ENCODE peak calls at places on chromosomes 4 and X, in ten cellular contexts. J is K562, N is endothelial cell of umbilical vein, G is stomach, Y is Panc1, C is HCT116, L is H1, X is transverse colon, F is spleen, W is breast epithelium. V is an unnamed sample.

GRCh38 chr4:56209767-56210166 is 177.5 kb downstream of the AASDH start:
- DNase-seq in J (no peak), N (no peak), G (no peak), Y (no peak), C (no peak), L (no peak), X (no peak), F (no peak), W (no peak), V (no peak)

GRCh38 chr4:142416711-142417275 is 429.3 kb downstream of the INPP4B start:
- DNase-seq in J (no peak), N (peak), G (no peak), Y (no peak), C (no peak), L (no peak), X (no peak), F (no peak), W (no peak), V (no peak)

GRCh38 chr4:149280886-149281285 is 534.8 kb downstream of the IQCM start:
- DNase-seq in J (no peak), N (no peak), G (no peak), Y (no peak), C (no peak), L (no peak), X (no peak), F (no peak), W (no peak), V (no peak)

GRCh38 chr4:112167790-112168189 is 22.5 kb downstream of the FAM241A start:
- DNase-seq in J (no peak), N (no peak), G (no peak), Y (no peak), C (no peak), L (no peak), X (no peak), F (no peak), W (no peak), V (no peak)

GRCh38 chrX:103536071-103536470 is 16.8 kb upstream of the RAB40A start:
- DNase-seq in J (no peak), N (no peak), G (no peak), Y (no peak), C (no peak), L (no peak), X (no peak), F (no peak), W (no peak), V (no peak)

GRCh38 chr4:158822348-158822747 is 53.5 kb downstream of the FNIP2 start:
- DNase-seq in J (no peak), N (no peak), G (no peak), Y (no peak), C (no peak), L (no peak), X (no peak), F (no peak), W (no peak), V (no peak)

GRCh38 chr4:7926822-7927221 is 12.8 kb downstream of the AFAP1 start:
- DNase-seq in J (no peak), N (no peak), G (no peak), Y (no peak), C (no peak), L (no peak), X (no peak), F (no peak), W (no peak), V (no peak)

GRCh38 chr4:36414248-36414647 is 132.8 kb downstream of the DTHD1 start:
- DNase-seq in J (no peak), N (no peak), G (no peak), Y (no peak), C (no peak), L (no peak), X (no peak), F (no peak), W (no peak), V (no peak)

GRCh38 chr4:87848622-87849351 is 16.0 kb downstream of the MEPE start:
- DNase-seq in J (peak), N (peak), G (peak), Y (no peak), C (peak), L (no peak), X (peak), F (no peak), W (no peak), V (peak)

GRCh38 chr4:14446311-14446710 is 556.0 kb upstream of the CPEB2 start:
- DNase-seq in J (no peak), N (no peak), G (no peak), Y (no peak), C (no peak), L (no peak), X (no peak), F (no peak), W (no peak), V (no peak)

GRCh38 chr4:27692098-27692679 is 831.5 kb downstream of the STIM2 start:
- DNase-seq in J (peak), N (peak), G (no peak), Y (peak), C (peak), L (no peak), X (no peak), F (peak), W (no peak), V (no peak)

GRCh38 chr4:170591076-170591475 is 501.3 kb upstream of the AADAT start:
- DNase-seq in J (no peak), N (no peak), G (no peak), Y (no peak), C (no peak), L (no peak), X (no peak), F (no peak), W (no peak), V (no peak)

GRCh38 chr4:1357356-1358248 is 10.6 kb downstream of the UVSSA start:
- DNase-seq in J (no peak), N (no peak), G (no peak), Y (no peak), C (no peak), L (no peak), X (no peak), F (no peak), W (no peak), V (no peak)

GRCh38 chr4:88939697-88940096 is 117.3 kb downstream of the FAM13A start:
- DNase-seq in J (no peak), N (no peak), G (no peak), Y (no peak), C (no peak), L (no peak), X (no peak), F (no peak), W (no peak), V (no peak)

GRCh38 chr4:174324725-174325124 is 41.0 kb downstream of the CEP44 start:
- DNase-seq in J (peak), N (no peak), G (no peak), Y (no peak), C (no peak), L (no peak), X (no peak), F (no peak), W (no peak), V (no peak)

GRCh38 chr4:184028571-184028996 is 123.5 kb downstream of the STOX2 start:
- DNase-seq in J (no peak), N (no peak), G (no peak), Y (no peak), C (no peak), L (no peak), X (no peak), F (peak), W (no peak), V (peak)

GRCh38 chr4:94305468-94306225 is 37.0 kb downstream of the HPGDS start:
- DNase-seq in J (peak), N (no peak), G (no peak), Y (no peak), C (no peak), L (no peak), X (no peak), F (no peak), W (no peak), V (no peak)

GRCh38 chrX:3348191-3348590 is 1.7 kb upstream of the MXRA5 start:
- DNase-seq in J (no peak), N (no peak), G (no peak), Y (no peak), C (no peak), L (no peak), X (no peak), F (no peak), W (no peak), V (no peak)

GRCh38 chr4:2261110-2261852 is 628 bp downstream of the MXD4 start:
- DNase-seq in J (peak), N (peak), G (peak), Y (no peak), C (no peak), L (no peak), X (peak), F (peak), W (peak), V (peak)

GRCh38 chrX:19579485-19579884 is 64.2 kb upstream of the MAP3K15 start:
- DNase-seq in J (peak), N (peak), G (no peak), Y (no peak), C (no peak), L (no peak), X (no peak), F (no peak), W (no peak), V (no peak)

GRCh38 chrX:67328496-67328895 is 215.3 kb upstream of the AR start:
- DNase-seq in J (no peak), N (no peak), G (no peak), Y (no peak), C (no peak), L (no peak), X (no peak), F (no peak), W (no peak), V (peak)

GRCh38 chr4:75844151-75844662 is 58.0 kb downstream of the PPEF2 start:
- DNase-seq in J (no peak), N (peak), G (no peak), Y (no peak), C (no peak), L (no peak), X (no peak), F (no peak), W (no peak), V (no peak)

GRCh38 chrX:47144626-47145407 is at the start of the genes NDUFB11 and RBM10:
- DNase-seq in J (peak), N (peak), G (peak), Y (peak), C (peak), L (peak), X (peak), F (peak), W (peak), V (peak)
- TF ChIP-seq POLR2AphosphoS5 in J (peak), N (peak), G (peak), Y (peak), C (peak), L (peak), X (peak), F (peak), W (peak), V (peak)

GRCh38 chr4:4377683-4378082 is 9.2 kb upstream of the NSG1 start:
- DNase-seq in J (no peak), N (no peak), G (no peak), Y (no peak), C (no peak), L (no peak), X (no peak), F (no peak), W (no peak), V (no peak)

GRCh38 chr4:4376074-4376473 is 10.8 kb upstream of the NSG1 start:
- DNase-seq in J (no peak), N (no peak), G (no peak), Y (no peak), C (no peak), L (no peak), X (no peak), F (no peak), W (no peak), V (no peak)

GRCh38 chr4:4379540-4380087 is 7.3 kb upstream of the NSG1 start:
- DNase-seq in J (no peak), N (no peak), G (no peak), Y (no peak), C (no peak), L (no peak), X (no peak), F (no peak), W (no peak), V (no peak)

GRCh38 chr4:4374388-4375098 is 12.4 kb upstream of the NSG1 start:
- DNase-seq in J (no peak), N (no peak), G (no peak), Y (no peak), C (no peak), L (no peak), X (no peak), F (no peak), W (no peak), V (no peak)

GRCh38 chr4:4377191-4377590 is 9.7 kb upstream of the NSG1 start:
- DNase-seq in J (no peak), N (no peak), G (no peak), Y (no peak), C (no peak), L (no peak), X (no peak), F (no peak), W (no peak), V (no peak)
- H3K4me3 ChIP-seq in J (no peak), N (no peak), G (no peak), Y (no peak), C (no peak), L (no peak), X (no peak), F (no peak), W (no peak), V (no peak)

GRCh38 chr4:82422616-82423015 is 7.6 kb downstream of the HNRNPDL start:
- DNase-seq in J (no peak), N (no peak), G (no peak), Y (no peak), C (no peak), L (no peak), X (no peak), F (no peak), W (no peak), V (no peak)

GRCh38 chr4:82425478-82425877 is 4.8 kb downstream of the HNRNPDL start:
- DNase-seq in J (no peak), N (no peak), G (no peak), Y (no peak), C (no peak), L (no peak), X (no peak), F (no peak), W (no peak), V (no peak)

GRCh38 chr4:82423245-82424054 is 6.8 kb downstream of the HNRNPDL start:
- DNase-seq in J (no peak), N (no peak), G (no peak), Y (no peak), C (no peak), L (no peak), X (no peak), F (no peak), W (no peak), V (no peak)

GRCh38 chr4:82419451-82419850 is 10.8 kb downstream of the HNRNPDL start:
- DNase-seq in J (no peak), N (no peak), G (no peak), Y (no peak), C (no peak), L (no peak), X (no peak), F (no peak), W (no peak), V (no peak)

DNA sequence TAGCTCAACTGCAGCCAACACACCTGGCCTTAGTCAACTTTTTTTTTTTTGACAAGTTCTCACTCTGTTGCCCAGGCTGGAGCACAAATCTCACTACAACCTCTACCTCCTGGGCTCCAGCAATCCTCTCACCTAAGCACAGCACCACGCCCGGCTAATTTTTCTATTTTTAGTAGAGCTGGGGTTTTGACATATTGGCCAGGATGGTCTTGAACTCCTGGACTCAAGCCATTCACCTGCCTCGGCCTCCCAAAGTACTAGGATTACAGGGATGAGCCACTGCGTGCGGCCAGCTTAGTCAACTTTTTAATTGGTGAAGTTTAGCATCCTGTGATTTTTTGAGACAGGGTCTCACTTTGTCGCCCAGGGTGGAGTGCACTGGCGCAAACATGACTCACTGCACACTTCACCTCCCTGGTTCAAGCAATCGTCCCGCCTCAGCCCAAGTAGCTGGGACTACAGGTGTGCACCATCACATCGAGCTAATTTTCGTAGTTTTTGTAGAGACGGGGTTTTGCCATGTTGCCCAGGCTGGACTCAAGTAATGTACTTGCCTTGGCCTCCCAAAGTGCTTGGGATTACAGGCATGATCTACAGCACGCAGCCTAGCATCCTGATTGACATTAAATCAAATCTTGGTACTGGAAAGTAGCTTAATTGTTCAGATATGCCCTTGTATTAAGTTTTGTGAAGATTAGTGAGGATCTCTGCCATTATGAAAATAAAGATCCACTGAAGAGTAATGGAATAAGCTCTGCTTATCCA is 8.3 kb downstream of the HNRNPDL start:
- DNase-seq in J (no peak), N (no peak), G (no peak), Y (no peak), C (no peak), L (no peak), X (no peak), F (no peak), W (no peak), V (no peak)
- TF ChIP-seq POLR2AphosphoS5 in J (peak), N (peak), G (no peak), Y (peak), C (peak), L (peak), X (no peak), F (no peak), W (no peak), V (peak)

GRCh38 chr4:73450398-73451004 is 14.5 kb downstream of the AFP start:
- DNase-seq in J (peak), N (no peak), G (no peak), Y (no peak), C (no peak), L (no peak), X (no peak), F (no peak), W (no peak), V (no peak)
- H3K4me3 ChIP-seq in J (no peak), N (no peak), G (no peak), Y (no peak), C (no peak), L (no peak), X (no peak), F (no peak), W (no peak), V (no peak)